ENCODE peak calls at places on chromosome 4, in seven cellular contexts. S is pancreas, P is mammary epithelial cell, T is breast epithelium, Z is ovary, B is PC-3, W is transverse colon. K is an unnamed sample.

GRCh38 chr4:14800977-14801376 is 201.3 kb upstream of the CPEB2 start:
- DNase-seq in W (no peak), S (no peak), Z (no peak), P (no peak), T (no peak), B (no peak), K (no peak)

GRCh38 chr4:3491681-3492405 is 28.7 kb downstream of the DOK7 start:
- DNase-seq in B (no peak), W (no peak), T (no peak), S (no peak), Z (no peak), P (no peak), K (no peak)

GRCh38 chr4:106615961-106616360 is 247.4 kb upstream of the GIMD1 start:
- DNase-seq in P (no peak), B (peak; percentile 12), W (no peak), S (no peak), Z (no peak), T (no peak), K (no peak)

GRCh38 chr4:114364857-114365256 is 233.8 kb upstream of the UGT8 start:
- DNase-seq in Z (no peak), B (no peak), S (no peak), W (no peak), T (no peak), P (no peak), K (no peak)

GRCh38 chr4:93828830-93829530 is 427 bp downstream of the ATOH1 start:
- DNase-seq in T (no peak), B (no peak), P (no peak), S (peak; percentile 62), W (peak; percentile 41), Z (no peak), K (no peak)

GRCh38 chr4:40621592-40622512 is 7.8 kb downstream of the RBM47 start:
- DNase-seq in P (peak; percentile 93), T (peak; percentile 76), Z (peak; percentile 57), S (no peak), B (peak; percentile 86), W (peak; percentile 68), K (peak; percentile 65)

GRCh38 chr4:123856689-123857545 is 460.3 kb downstream of the SPRY1 start:
- DNase-seq in Z (peak; percentile 53), B (peak; percentile 33), T (no peak), S (no peak), W (peak; percentile 39), P (no peak), K (peak; percentile 43)

GRCh38 chr4:1169691-1170096 is 2.7 kb downstream of the SPON2 start:
- DNase-seq in T (no peak), S (no peak), P (no peak), W (no peak), Z (no peak), B (no peak), K (no peak)

GRCh38 chr4:112075129-112075753 is 70.0 kb upstream of the FAM241A start:
- DNase-seq in W (peak; percentile 12), T (no peak), P (peak; percentile 59), B (peak; percentile 81), Z (no peak), S (no peak), K (peak; percentile 64)

GRCh38 chr4:150280081-150280950 is 202.1 kb downstream of the DCLK2 start:
- DNase-seq in S (no peak), B (peak; percentile 28), Z (no peak), W (no peak), T (no peak), P (peak; percentile 96), K (no peak)

GRCh38 chr4:142959156-142959555 is 113.1 kb upstream of the INPP4B start:
- DNase-seq in S (no peak), T (no peak), Z (no peak), B (no peak), W (no peak), P (peak; percentile 13), K (no peak)

GRCh38 chr4:137032242-137032641 is 500.1 kb downstream of the PCDH18 start:
- DNase-seq in Z (no peak), S (no peak), B (no peak), W (no peak), P (no peak), T (no peak), K (no peak)

GRCh38 chr4:143185253-143186107 is 763 bp downstream of the USP38 start:
- DNase-seq in W (peak; percentile 16), P (peak; percentile 48), S (peak; percentile 66), T (peak; percentile 52), Z (no peak), B (peak; percentile 42), K (peak; percentile 25)

GRCh38 chr4:19319607-19320006 is 932.1 kb upstream of the SLIT2 start:
- DNase-seq in Z (no peak), W (no peak), T (no peak), B (no peak), S (no peak), P (no peak), K (no peak)

GRCh38 chr4:123452585-123452984 is 56.0 kb downstream of the SPRY1 start:
- DNase-seq in W (peak; percentile 46), P (peak; percentile 91), S (no peak), B (peak; percentile 90), Z (no peak), T (no peak), K (no peak)

GRCh38 chr4:40918330-40918729 is 168.6 kb downstream of the NSUN7 start:
- DNase-seq in T (no peak), B (peak; percentile 65), Z (no peak), P (no peak), W (peak; percentile 40), S (no peak), K (no peak)

GRCh38 chr4:42302348-42302747 is 94.9 kb upstream of the SHISA3 start:
- DNase-seq in T (no peak), W (no peak), Z (no peak), B (peak; percentile 64), P (no peak), S (no peak), K (peak; percentile 42)

GRCh38 chr4:118398226-118399090 is 45.7 kb upstream of the PRSS12 start:
- DNase-seq in P (no peak), S (no peak), W (no peak), B (no peak), Z (no peak), T (no peak), K (no peak)
- H3K4me1 ChIP-seq in P (peaks cover 23% of the 10 kb centered on the region), S (no peaks in the 10 kb centered on the region), W (no peaks in the 10 kb centered on the region), B (no peaks in the 10 kb centered on the region), Z (peaks cover 2% of the 10 kb centered on the region), T (no peaks in the 10 kb centered on the region), K (no peaks in the 10 kb centered on the region)

DNA sequence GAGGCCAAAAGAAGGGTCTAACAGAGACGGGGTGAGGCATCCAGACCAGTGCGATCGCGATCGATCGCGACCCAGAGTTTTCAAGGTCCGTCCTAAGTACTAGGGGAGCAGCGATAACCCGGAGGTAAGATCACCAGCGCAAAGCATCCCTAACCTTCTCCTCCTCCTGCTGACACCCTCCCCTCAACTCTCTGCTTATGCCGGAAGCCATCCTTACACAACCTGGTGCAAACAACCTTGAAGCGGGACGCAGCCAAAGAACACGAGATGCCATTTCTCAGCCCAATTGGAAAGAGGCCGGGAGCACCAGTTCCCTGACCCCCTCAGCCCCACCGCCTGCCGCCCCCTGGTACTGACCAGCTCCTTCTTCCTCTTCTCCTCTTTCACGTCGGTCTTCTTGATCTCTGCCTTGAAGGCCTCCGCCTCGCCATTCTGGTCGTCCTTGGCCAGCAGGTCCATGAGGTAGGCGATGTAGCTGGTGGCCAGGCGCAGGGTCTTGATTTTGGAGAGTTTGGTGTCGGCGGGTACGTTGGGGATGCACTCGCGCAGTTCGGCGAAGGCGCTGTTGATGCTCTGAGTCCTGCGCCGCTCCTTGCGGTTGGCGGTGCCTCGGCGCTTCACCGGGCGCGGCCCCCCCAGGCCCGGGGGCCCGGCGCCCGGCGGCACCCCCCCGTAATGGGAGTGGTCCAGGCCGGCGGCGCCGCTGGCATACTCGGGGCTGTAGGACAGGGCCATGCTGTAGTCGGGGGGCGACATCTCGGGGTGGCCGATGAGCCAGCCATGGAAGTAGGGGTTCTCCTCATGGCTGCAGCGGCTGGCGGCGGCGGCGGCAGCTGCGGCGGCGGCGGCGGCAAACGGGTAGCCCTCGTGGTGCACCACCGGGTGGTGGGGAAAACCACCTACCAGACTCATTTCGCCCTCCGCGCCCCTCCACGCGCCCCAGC is 1.4 kb downstream of the HAND2 start:
- DNase-seq in S (no peak), T (no peak), Z (peak; percentile 71), W (no peak), P (no peak), B (no peak), K (no peak)
- H3K27ac ChIP-seq in S (peak overlapping the region; percentile 42), T (peak overlapping the region; percentile 91), Z (peak overlapping the region; percentile 94), W (peak overlapping the region; percentile 87), P (no peak overlapping the region), B (no peak overlapping the region), K (no peak overlapping the region)

DNA sequence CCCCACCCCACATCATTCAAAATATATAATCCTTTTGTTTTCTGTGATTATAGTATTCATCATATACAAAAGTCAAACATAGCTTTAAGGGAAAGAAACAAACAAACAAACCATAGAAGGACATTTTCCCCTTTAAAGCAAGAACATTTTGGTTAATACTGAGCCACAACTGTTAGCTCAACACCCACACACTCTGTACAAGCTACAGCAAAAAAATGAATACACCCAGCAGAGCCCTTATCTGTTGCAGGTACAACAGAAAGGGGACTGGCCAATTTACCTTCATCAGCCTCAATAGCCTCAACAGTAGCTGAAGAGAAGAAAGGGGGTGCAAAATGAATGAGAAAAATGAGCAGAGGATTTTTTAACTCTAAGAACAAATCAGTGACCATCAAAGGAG is 318.4 kb downstream of the PPP3CA start:
- DNase-seq in P (no peak), T (no peak), B (no peak), Z (no peak), W (no peak), S (no peak), K (peak; percentile 4)
- H3K4me1 ChIP-seq in P (peaks cover 5% of the 10 kb centered on the region), T (no peaks in the 10 kb centered on the region), B (no peaks in the 10 kb centered on the region), Z (no peaks in the 10 kb centered on the region), W (no peaks in the 10 kb centered on the region), S (no peaks in the 10 kb centered on the region), K (no peaks in the 10 kb centered on the region)

DNA sequence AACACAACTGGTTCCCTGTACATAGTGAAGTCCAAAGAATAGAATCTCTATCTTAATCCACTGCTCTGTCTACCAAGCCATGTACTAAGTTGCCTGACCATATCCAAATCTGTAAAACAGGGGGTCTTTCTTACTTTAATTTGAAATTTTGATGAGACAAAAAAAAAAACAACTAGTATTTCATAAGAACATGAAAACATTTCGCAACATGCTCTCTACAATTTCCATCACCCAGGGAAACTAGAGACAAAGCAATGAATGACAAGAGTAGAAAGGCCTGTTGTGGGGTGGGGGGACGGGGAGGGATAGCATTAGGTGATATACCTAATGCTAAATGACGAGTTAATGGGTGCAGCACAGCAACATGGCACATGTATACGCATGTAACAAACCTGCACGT is 279.9 kb downstream of the PPP3CA start:
- DNase-seq in S (no peak), Z (no peak), B (no peak), P (no peak), T (no peak), W (no peak), K (no peak)
- H3K27ac ChIP-seq in S (no peak overlapping the region), Z (no peak overlapping the region), B (no peak overlapping the region), P (no peak overlapping the region), T (no peak overlapping the region), W (no peak overlapping the region), K (no peak overlapping the region)